ENCODE peak calls at places on chromosomes 3 and 15, in ten cellular contexts. J, G, V, R, D, M, X, L, T and O are unnamed samples.

GRCh38 chr3:195048059-195048905 is 222.7 kb downstream of the XXYLT1 start:
- DNase-seq in J (peak), G (no peak), V (no peak), R (peak), D (no peak), M (no peak), X (no peak), L (no peak), T (no peak), O (no peak)

GRCh38 chr3:5162102-5162501 is 25.4 kb upstream of the EDEM1 start:
- DNase-seq in J (no peak), G (peak), V (no peak), R (no peak), D (no peak), M (no peak), X (no peak), L (peak), T (no peak), O (peak)

GRCh38 chr3:72310028-72310987 is 525.4 kb upstream of the PROK2 start:
- DNase-seq in J (no peak), G (peak), V (no peak), R (no peak), D (peak), M (peak), X (peak), L (peak), T (peak), O (peak)

GRCh38 chr3:168878655-168879054 is 782.9 kb upstream of the GOLIM4 start:
- DNase-seq in J (no peak), G (no peak), V (no peak), R (no peak), D (no peak), M (no peak), X (no peak), L (peak), T (no peak), O (peak)

GRCh38 chr3:155370198-155370597 is 76.7 kb upstream of the STRIT1 start:
- DNase-seq in J (no peak), G (no peak), V (no peak), R (peak), D (no peak), M (no peak), X (no peak), L (no peak), T (peak), O (no peak)

GRCh38 chr3:22536582-22536981 is 666.5 kb upstream of the UBE2E2 start:
- DNase-seq in J (no peak), G (no peak), V (no peak), R (no peak), D (no peak), M (no peak), X (no peak), L (no peak), T (no peak), O (no peak)

GRCh38 chr3:62586356-62586755 is 213.0 kb upstream of the FEZF2 start:
- DNase-seq in J (no peak), G (no peak), V (no peak), R (no peak), D (no peak), M (no peak), X (no peak), L (peak), T (no peak), O (peak)

GRCh38 chr3:127012091-127012490 is 29.2 kb downstream of the PLXNA1 start:
- DNase-seq in J (no peak), G (no peak), V (no peak), R (no peak), D (no peak), M (no peak), X (no peak), L (no peak), T (no peak), O (peak)

GRCh38 chr3:44885618-44886017 is 11.2 kb downstream of the TGM4 start:
- DNase-seq in J (peak), G (peak), V (no peak), R (no peak), D (no peak), M (peak), X (no peak), L (peak), T (no peak), O (peak)

GRCh38 chr15:73599934-73600333 is 33.3 kb downstream of the NPTN start:
- DNase-seq in J (no peak), G (no peak), V (no peak), R (no peak), D (no peak), M (no peak), X (no peak), L (no peak), T (no peak), O (no peak)

GRCh38 chr3:56917740-56918568 is 116.2 kb upstream of the ARHGEF3 start:
- DNase-seq in J (no peak), G (no peak), V (no peak), R (no peak), D (no peak), M (no peak), X (no peak), L (no peak), T (no peak), O (no peak)

DNA sequence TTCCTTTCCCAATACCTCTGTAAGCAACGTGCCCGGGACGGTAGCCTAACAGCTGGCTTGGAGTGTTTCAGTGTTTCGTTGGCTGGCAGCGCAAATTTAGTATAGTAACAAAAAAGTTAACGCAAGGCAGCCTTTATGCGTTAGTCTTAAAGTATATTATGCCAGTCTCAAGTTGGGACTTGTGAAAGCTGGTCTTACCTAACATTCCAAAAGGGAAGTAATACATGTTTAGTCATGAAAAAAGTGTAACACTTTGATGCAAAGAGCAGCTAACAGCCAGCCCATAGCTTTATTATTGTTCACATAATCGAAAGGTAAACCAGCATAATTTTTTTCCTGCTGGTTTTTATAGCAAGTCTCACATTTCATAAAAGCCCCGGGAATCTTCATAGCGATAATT is 2.3 kb upstream of the GPR87 start:
- DNase-seq in J (no peak), G (no peak), V (no peak), R (no peak), D (no peak), M (no peak), X (no peak), L (no peak), T (no peak), O (no peak)
- H3K4me3 ChIP-seq in J (no peak), G (no peak), V (no peak), R (no peak), D (no peak), M (no peak), X (no peak), L (no peak), T (no peak), O (no peak)

GRCh38 chr15:47959617-47960398 is 161.0 kb upstream of the SLC24A5 start:
- DNase-seq in J (no peak), G (no peak), V (no peak), R (no peak), D (no peak), M (no peak), X (no peak), L (no peak), T (no peak), O (no peak)

GRCh38 chr15:47963265-47963664 is 157.5 kb upstream of the SLC24A5 start:
- DNase-seq in J (no peak), G (no peak), V (no peak), R (no peak), D (no peak), M (no peak), X (no peak), L (no peak), T (no peak), O (no peak)

GRCh38 chr15:47964229-47964628 is 156.6 kb upstream of the SLC24A5 start:
- DNase-seq in J (no peak), G (no peak), V (no peak), R (no peak), D (no peak), M (no peak), X (no peak), L (no peak), T (no peak), O (no peak)

GRCh38 chr15:47965297-47965696 is 155.5 kb upstream of the SLC24A5 start:
- DNase-seq in J (no peak), G (no peak), V (no peak), R (no peak), D (no peak), M (no peak), X (no peak), L (no peak), T (no peak), O (no peak)

DNA sequence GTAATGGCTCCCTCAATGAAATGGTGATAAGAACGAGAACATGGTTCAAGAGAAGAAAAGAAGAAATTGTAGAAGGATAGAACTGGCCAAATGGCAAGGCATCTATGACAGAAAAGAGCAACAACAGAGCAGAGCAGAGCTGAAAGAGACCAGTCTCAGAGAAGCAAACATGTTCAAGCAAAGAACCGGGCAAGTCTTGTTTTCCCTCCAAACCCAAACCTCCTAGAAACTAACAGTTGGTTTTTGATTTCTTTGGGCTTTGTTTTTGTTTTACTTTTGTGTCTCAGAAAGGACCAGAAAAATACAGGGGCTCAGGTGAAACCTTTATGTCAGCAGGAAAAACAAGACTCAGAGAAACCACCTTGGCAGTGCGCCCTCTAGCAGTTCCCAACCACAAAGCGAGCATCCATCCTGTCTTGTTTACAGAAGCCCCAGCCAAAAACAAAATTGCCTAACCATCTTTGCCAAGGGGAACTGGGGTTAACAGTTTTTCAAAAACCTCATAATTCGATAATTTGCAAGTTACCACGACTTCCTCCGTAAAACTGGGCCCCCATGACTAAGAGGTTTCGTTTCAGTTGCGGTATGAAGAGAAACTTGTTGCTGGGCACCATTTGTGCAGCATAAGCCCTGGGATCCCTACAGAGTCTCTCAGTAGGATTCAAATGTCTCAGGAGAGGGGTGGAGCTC is 159.2 kb upstream of the SLC24A5 start:
- DNase-seq in J (no peak), G (no peak), V (no peak), R (no peak), D (no peak), M (no peak), X (no peak), L (no peak), T (no peak), O (no peak)
- H3K4me3 ChIP-seq in J (no peak), G (no peak), V (no peak), R (peak), D (no peak), M (no peak), X (no peak), L (no peak), T (no peak), O (no peak)

GRCh38 chr3:123692041-123692440 is 107.2 kb upstream of the HACD2 start:
- DNase-seq in J (no peak), G (no peak), V (no peak), R (no peak), D (no peak), M (no peak), X (no peak), L (no peak), T (no peak), O (no peak)
- H3K4me3 ChIP-seq in J (no peak), G (no peak), V (no peak), R (no peak), D (no peak), M (no peak), X (no peak), L (no peak), T (no peak), O (no peak)

DNA sequence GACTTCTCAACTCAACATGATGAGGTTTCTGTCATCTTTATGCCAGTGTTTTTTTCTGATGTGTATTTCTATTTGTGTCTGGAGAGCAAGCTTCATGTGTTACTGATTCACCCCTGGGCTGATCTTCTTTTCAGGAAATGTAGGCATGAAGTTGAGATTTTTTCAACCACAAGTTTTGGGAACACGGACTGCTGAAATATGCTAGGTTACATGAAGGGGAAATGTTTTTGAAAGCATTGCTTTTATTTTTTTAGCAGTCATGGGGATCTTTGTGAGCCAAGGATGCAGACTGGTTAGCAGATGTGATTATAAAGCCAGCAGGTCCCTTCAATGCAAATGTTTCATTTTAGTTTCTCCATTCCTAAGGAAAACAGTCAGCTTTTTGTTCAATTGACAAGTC is 219.3 kb upstream of the COL8A1 start:
- DNase-seq in J (no peak), G (no peak), V (no peak), R (no peak), D (no peak), M (peak), X (no peak), L (peak), T (no peak), O (peak)
- H3K4me3 ChIP-seq in J (no peak), G (no peak), V (no peak), R (no peak), D (no peak), M (no peak), X (no peak), L (no peak), T (no peak), O (no peak)

DNA sequence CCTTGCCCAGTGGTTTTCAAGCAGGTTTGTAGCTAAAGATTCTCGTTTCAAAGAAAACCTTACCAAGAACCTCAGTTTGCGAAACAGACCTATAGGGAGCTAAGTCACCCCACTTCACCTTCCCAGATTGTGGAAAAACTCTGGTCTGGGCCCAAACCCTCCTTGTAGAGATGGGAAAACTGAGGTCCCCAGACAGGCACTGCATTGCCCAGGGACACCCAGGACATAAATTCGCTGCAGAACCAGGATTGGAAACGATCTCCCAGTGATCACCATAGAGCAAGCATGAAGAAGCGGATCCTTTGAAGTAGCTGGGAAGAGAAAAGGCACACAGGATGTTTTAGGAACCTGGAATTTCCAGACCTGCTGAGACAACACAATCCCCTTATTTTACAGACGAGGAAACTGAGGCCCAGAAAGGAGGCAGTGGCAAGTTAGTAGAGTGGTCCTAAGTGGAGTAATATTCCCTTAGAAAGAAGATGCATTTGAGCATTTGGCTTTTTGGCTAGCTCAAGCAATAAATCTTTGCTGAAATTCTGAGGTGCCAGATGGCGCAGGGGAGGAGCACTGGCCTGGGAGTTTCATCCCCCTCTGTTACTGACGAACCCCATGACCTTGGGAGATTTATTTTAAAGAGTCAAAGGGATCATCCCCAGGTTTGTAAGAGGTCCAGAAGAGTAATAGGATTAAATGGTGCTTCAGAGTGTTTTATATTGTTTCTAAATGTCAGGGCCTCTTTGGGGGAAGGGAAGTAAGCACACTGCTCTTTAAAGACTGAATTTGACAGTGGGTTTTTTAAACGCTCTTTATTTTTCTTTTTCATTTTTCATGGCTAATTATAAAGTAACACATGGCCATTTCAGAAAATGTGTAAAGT is 85.3 kb upstream of the PIAS1 start:
- DNase-seq in J (no peak), G (no peak), V (peak), R (no peak), D (peak), M (no peak), X (no peak), L (no peak), T (no peak), O (no peak)
- H3K4me3 ChIP-seq in J (no peak), G (no peak), V (peak), R (no peak), D (peak), M (peak), X (no peak), L (peak), T (peak), O (peak)

GRCh38 chr3:106908181-106908938 is 468.9 kb upstream of the CCDC54 start:
- DNase-seq in J (no peak), G (no peak), V (no peak), R (no peak), D (no peak), M (no peak), X (no peak), L (no peak), T (no peak), O (no peak)

GRCh38 chr3:106913966-106914365 is 463.3 kb upstream of the CCDC54 start:
- DNase-seq in J (no peak), G (no peak), V (no peak), R (no peak), D (no peak), M (no peak), X (no peak), L (no peak), T (no peak), O (no peak)

GRCh38 chr3:106913111-106913698 is 464.0 kb upstream of the CCDC54 start:
- DNase-seq in J (no peak), G (no peak), V (peak), R (no peak), D (no peak), M (no peak), X (no peak), L (peak), T (no peak), O (no peak)
- H3K4me3 ChIP-seq in J (no peak), G (no peak), V (peak), R (no peak), D (no peak), M (no peak), X (no peak), L (no peak), T (no peak), O (no peak)

DNA sequence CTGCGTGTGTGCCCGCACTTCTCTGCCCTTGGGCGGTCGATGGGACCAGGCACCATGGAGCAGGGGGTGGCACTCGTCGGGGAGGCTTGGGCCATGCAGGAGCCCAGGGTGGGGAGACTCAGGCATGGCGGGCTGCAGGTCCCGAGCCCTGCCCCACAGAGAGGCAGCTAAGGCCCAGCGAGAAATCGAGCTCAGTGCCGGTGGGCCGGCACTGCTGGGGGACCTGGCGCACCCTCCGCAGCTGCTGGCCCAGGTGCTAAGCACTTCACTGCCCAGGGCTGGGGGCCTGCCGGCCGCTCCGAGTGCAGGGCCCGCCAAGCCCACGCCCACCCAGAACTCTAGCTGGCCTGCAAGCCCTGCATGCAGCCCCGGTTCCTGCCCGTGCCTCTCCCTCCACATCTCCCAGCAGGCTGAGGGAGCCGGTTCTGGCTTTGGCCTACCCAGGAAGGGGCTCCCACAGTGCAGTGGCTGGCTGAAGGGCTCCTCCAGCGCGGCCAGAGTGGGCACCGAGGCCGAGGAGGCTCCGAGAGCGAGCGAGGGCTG is 553 bp upstream of the RTP4 start:
- DNase-seq in J (peak), G (no peak), V (no peak), R (no peak), D (no peak), M (no peak), X (no peak), L (no peak), T (no peak), O (no peak)
- H3K4me3 ChIP-seq in J (no peak), G (peak), V (no peak), R (peak), D (peak), M (no peak), X (peak), L (no peak), T (peak), O (peak)